ENCODE peak calls at places on chromosomes 5 and 9, in nine cellular contexts. S, T, K, C, F, R, G, Z and O are unnamed samples.

GRCh38 chr5:9380108-9380507 is 165.8 kb downstream of the SEMA5A start:
- DNase-seq in S (no peak), T (no peak), K (no peak), C (no peak), F (no peak), R (peak; percentile 69), G (no peak), Z (no peak), O (no peak)

GRCh38 chr5:81183811-81184748 is 49.0 kb upstream of the CKMT2 start:
- DNase-seq in S (no peak), T (peak; percentile 21), K (no peak), C (no peak), F (no peak), R (no peak), G (peak; percentile 76), Z (no peak), O (no peak)

GRCh38 chr9:15999422-16000339 is 446.8 kb downstream of the CCDC171 start:
- DNase-seq in S (no peak), T (peak; percentile 94), K (no peak), C (no peak), F (peak; percentile 89), R (peak; percentile 73), G (no peak), Z (peak; percentile 93), O (no peak)

GRCh38 chr5:134240421-134240962 is 14.6 kb upstream of the PPP2CA start:
- DNase-seq in S (no peak), T (peak; percentile 80), K (peak; percentile 72), C (no peak), F (peak; percentile 7), R (no peak), G (no peak), Z (peak; percentile 85), O (no peak)

GRCh38 chr5:53419247-53419646 is 61.2 kb upstream of the FST start:
- DNase-seq in S (no peak), T (peak; percentile 92), K (no peak), C (no peak), F (peak; percentile 69), R (peak; percentile 68), G (no peak), Z (peak; percentile 71), O (no peak)

GRCh38 chr9:118609355-118610044 is 759.7 kb downstream of the BRINP1 start:
- DNase-seq in S (no peak), T (peak; percentile 31), K (no peak), C (no peak), F (peak; percentile 81), R (peak; percentile 48), G (no peak), Z (peak; percentile 44), O (no peak)

GRCh38 chr5:72226950-72227349 is 93.1 kb downstream of the MRPS27 start:
- DNase-seq in S (no peak), T (no peak), K (peak; percentile 64), C (no peak), F (no peak), R (no peak), G (no peak), Z (no peak), O (no peak)

GRCh38 chr5:39399135-39400036 is 25.4 kb downstream of the DAB2 start:
- DNase-seq in S (peak; percentile 43), T (peak; percentile 96), K (no peak), C (no peak), F (peak; percentile 98), R (peak; percentile 82), G (no peak), Z (peak; percentile 98), O (no peak)

GRCh38 chr5:68215208-68215887 is at the start of gene PIK3R1:
- DNase-seq in S (peak; percentile 97), T (peak; percentile 99), K (peak; percentile 97), C (peak; percentile 98), F (peak; percentile 89), R (peak; percentile 97), G (peak; percentile 98), Z (peak; percentile 96), O (peak; percentile 94)

GRCh38 chr5:172530835-172531703 is 76.7 kb upstream of the SH3PXD2B start:
- DNase-seq in S (peak; percentile 9), T (no peak), K (no peak), C (no peak), F (no peak), R (no peak), G (no peak), Z (no peak), O (no peak)

GRCh38 chr5:147189109-147189424 is 45.8 kb upstream of the STK32A start:
- DNase-seq in S (no peak), T (no peak), K (no peak), C (no peak), F (no peak), R (no peak), G (no peak), Z (no peak), O (no peak)
- TF ChIP-seq CTCF in S (no peak), T (no peak), K (no peak), C (peak; percentile 49), F (peak; percentile 60), R (peak; percentile 57), G (no peak), Z (no peak), O (no peak)

GRCh38 chr9:134326754-134327526 is 685 bp downstream of the RXRA start:
- DNase-seq in S (no peak), T (peak; percentile 70), K (peak; percentile 74), C (peak; percentile 39), F (no peak), R (peak; percentile 60), G (peak; percentile 49), Z (peak; percentile 48), O (no peak)

GRCh38 chr9:134327671-134328231 is 1.5 kb downstream of the RXRA start:
- DNase-seq in S (no peak), T (peak; percentile 44), K (no peak), C (no peak), F (no peak), R (peak; percentile 46), G (no peak), Z (no peak), O (no peak)

GRCh38 chr9:134325096-134325812 is 1.0 kb upstream of the RXRA start:
- DNase-seq in S (peak; percentile 56), T (peak; percentile 69), K (peak; percentile 63), C (no peak), F (peak; percentile 57), R (peak; percentile 79), G (no peak), Z (peak; percentile 65), O (no peak)

GRCh38 chr9:134324359-134325095 is 1.7 kb upstream of the RXRA start:
- DNase-seq in S (no peak), T (peak; percentile 31), K (no peak), C (no peak), F (no peak), R (peak; percentile 86), G (no peak), Z (no peak), O (peak; percentile 15)

GRCh38 chr9:134325813-134326753 is at the start of gene RXRA:
- DNase-seq in S (peak; percentile 84), T (peak; percentile 93), K (peak; percentile 93), C (peak; percentile 82), F (peak; percentile 77), R (peak; percentile 98), G (peak; percentile 88), Z (peak; percentile 81), O (peak; percentile 44)
- TF ChIP-seq CTCF in S (no peak), T (no peak), K (no peak), C (no peak), F (peak; percentile 36), R (no peak), G (no peak), Z (peak; percentile 23), O (peak; percentile 17)

GRCh38 chr5:96175090-96175489 is 213.4 kb upstream of the ELL2 start:
- DNase-seq in S (no peak), T (peak; percentile 36), K (no peak), C (no peak), F (no peak), R (peak; percentile 44), G (no peak), Z (no peak), O (no peak)
- TF ChIP-seq CTCF in S (no peak), T (peak; percentile 4), K (peak; percentile 24), C (peak; percentile 72), F (peak; percentile 66), R (peak; percentile 9), G (peak; percentile 45), Z (peak; percentile 21), O (no peak)

GRCh38 chr5:93715327-93715726 is 26.1 kb downstream of the POU5F2 start:
- DNase-seq in S (no peak), T (no peak), K (peak; percentile 49), C (no peak), F (no peak), R (no peak), G (peak; percentile 34), Z (no peak), O (no peak)
- TF ChIP-seq CTCF in S (no peak), T (no peak), K (no peak), C (no peak), F (no peak), R (no peak), G (no peak), Z (no peak), O (no peak)

GRCh38 chr9:71683598-71684235 is 84.6 kb downstream of the CEMIP2 start:
- DNase-seq in S (peak; percentile 66), T (peak; percentile 73), K (peak; percentile 13), C (no peak), F (peak; percentile 86), R (peak; percentile 70), G (peak; percentile 63), Z (peak; percentile 70), O (no peak)
- TF ChIP-seq CTCF in S (no peak), T (peak; percentile 57), K (peak; percentile 51), C (no peak), F (peak; percentile 73), R (peak; percentile 58), G (peak; percentile 71), Z (peak; percentile 69), O (no peak)